ENCODE peak calls at places on chromosomes 11 and 22, in eight cellular contexts. R is cardiac muscle cell, T is IMR-90, W is Peyer's patch, D is choroid plexus epithelial cell, F is psoas muscle, L is lower lobe of right lung, O is pancreas. M is an unnamed sample.

GRCh38 chr11:19570889-19571288 is 141.7 kb upstream of the NAV2 start:
- DNase-seq in R (no peak), T (no peak), W (no peak), D (no peak), F (no peak), L (no peak), O (no peak), M (no peak)

GRCh38 chr11:35390737-35391682 is 28.3 kb downstream of the SLC1A2 start:
- DNase-seq in R (peak), T (peak), W (peak), D (peak), F (no peak), L (no peak), O (no peak), M (peak)

GRCh38 chr11:26297179-26297970 is 34.6 kb upstream of the ANO3 start:
- DNase-seq in R (peak), T (peak), W (no peak), D (peak), F (no peak), L (no peak), O (no peak), M (peak)

GRCh38 chr11:36672815-36673450 is 74.9 kb upstream of the RAG2 start:
- DNase-seq in R (peak), T (peak), W (no peak), D (peak), F (no peak), L (no peak), O (no peak), M (peak)

GRCh38 chr11:2781413-2782274 is 81.8 kb upstream of the KCNQ1OT1 start:
- DNase-seq in R (no peak), T (peak), W (peak), D (peak), F (no peak), L (peak), O (peak), M (no peak)

GRCh38 chr22:25736378-25737011 is 5.5 kb upstream of the MYO18B start:
- DNase-seq in R (no peak), T (no peak), W (peak), D (no peak), F (no peak), L (no peak), O (no peak), M (no peak)

GRCh38 chr11:111634981-111635705 is 32.9 kb downstream of the SIK2 start:
- DNase-seq in R (peak), T (peak), W (no peak), D (peak), F (no peak), L (no peak), O (no peak), M (peak)

GRCh38 chr11:3049430-3050243 is 7.6 kb downstream of the CARS1 start:
- DNase-seq in R (peak), T (peak), W (peak), D (peak), F (peak), L (peak), O (peak), M (peak)

GRCh38 chr11:112656772-112657428 is 304.3 kb upstream of the NCAM1 start:
- DNase-seq in R (peak), T (peak), W (no peak), D (peak), F (peak), L (no peak), O (no peak), M (peak)

GRCh38 chr11:31757245-31757835 is 53.8 kb downstream of the PAX6 start:
- DNase-seq in R (peak), T (no peak), W (no peak), D (no peak), F (no peak), L (no peak), O (no peak), M (no peak)

GRCh38 chr22:18103527-18104269 is 6.9 kb upstream of the TUBA8 start:
- DNase-seq in R (no peak), T (no peak), W (no peak), D (no peak), F (peak), L (no peak), O (no peak), M (no peak)

GRCh38 chr11:131770801-131771200 is 400.4 kb downstream of the NTM start:
- DNase-seq in R (no peak), T (peak), W (no peak), D (peak), F (no peak), L (no peak), O (no peak), M (no peak)

GRCh38 chr11:111765320-111765983 is 737 bp downstream of the PPP2R1B start:
- DNase-seq in R (no peak), T (no peak), W (no peak), D (no peak), F (no peak), L (no peak), O (no peak), M (peak)

GRCh38 chr22:33842421-33843094 is 77.7 kb downstream of the LARGE1 start:
- DNase-seq in R (no peak), T (no peak), W (no peak), D (no peak), F (no peak), L (no peak), O (no peak), M (no peak)

GRCh38 chr22:20652130-20652529 is 121.8 kb upstream of the SERPIND1 start:
- DNase-seq in R (no peak), T (no peak), W (no peak), D (no peak), F (no peak), L (no peak), O (no peak), M (no peak)

GRCh38 chr11:134062255-134063030 is 6.4 kb upstream of the JAM3 start:
- DNase-seq in R (no peak), T (no peak), W (peak), D (no peak), F (no peak), L (no peak), O (peak), M (no peak)

GRCh38 chr11:14414470-14415461 is 55.8 kb upstream of the RRAS2 start:
- DNase-seq in R (peak), T (peak), W (no peak), D (peak), F (no peak), L (no peak), O (no peak), M (no peak)

GRCh38 chr11:19378814-19379213 is 138.1 kb upstream of the E2F8 start:
- DNase-seq in R (peak), T (no peak), W (no peak), D (no peak), F (peak), L (no peak), O (no peak), M (no peak)

GRCh38 chr11:122661182-122661945 is 5.8 kb downstream of the UBASH3B start:
- DNase-seq in R (no peak), T (peak), W (no peak), D (no peak), F (no peak), L (no peak), O (no peak), M (peak)
- H3K4me3 ChIP-seq in R (no peak), T (no peak), W (no peak), D (no peak), F (no peak), L (no peak), O (no peak), M (no peak)

DNA sequence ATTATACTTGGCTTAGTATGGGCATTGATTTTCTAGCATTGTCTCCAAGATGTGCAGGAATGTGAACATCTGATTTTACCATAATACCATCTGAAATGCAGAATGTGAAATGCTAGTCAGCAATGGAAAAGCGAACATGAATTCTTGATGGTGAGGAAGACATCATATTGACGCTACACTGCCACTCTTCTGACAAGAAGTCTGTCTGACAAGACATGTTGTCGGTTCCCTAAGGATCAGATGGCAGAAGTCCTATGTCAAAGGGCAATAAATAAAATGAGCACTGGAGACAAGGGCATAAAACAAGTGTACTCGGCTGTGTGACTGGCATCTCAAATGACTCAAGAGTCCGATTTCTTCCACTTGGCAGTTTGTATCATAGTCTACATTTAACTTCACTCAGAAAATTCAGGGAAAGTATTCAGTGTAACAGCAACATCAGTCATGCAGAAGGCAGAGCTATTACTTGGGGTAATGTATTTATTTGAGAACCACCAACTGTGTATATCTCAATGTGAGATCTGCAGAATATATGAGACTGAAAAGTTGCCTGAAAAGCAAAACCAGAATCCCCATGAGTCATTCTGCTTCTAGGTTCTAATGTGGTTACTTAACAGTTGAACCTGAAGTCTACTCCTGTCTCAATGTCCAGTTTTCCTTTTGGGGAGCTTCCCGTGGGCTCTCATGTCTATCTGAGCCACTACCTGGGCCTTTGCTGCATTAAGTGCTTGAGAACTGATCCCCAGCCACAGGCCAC is 51.5 kb downstream of the SLC17A6 start:
- DNase-seq in R (no peak), T (no peak), W (no peak), D (no peak), F (no peak), L (no peak), O (no peak), M (peak)
- TF ChIP-seq CTCF in R (no peak), T (no peak), W (no peak), D (no peak), F (no peak), L (no peak), O (no peak), M (no peak)

GRCh38 chr11:67434395-67434881 is 3.0 kb downstream of the PTPRCAP start:
- DNase-seq in R (no peak), T (no peak), W (no peak), D (no peak), F (no peak), L (no peak), O (peak), M (no peak)
- H3K4me3 ChIP-seq in R (no peak), T (no peak), W (no peak), D (no peak), F (no peak), L (peak), O (no peak), M (no peak)

DNA sequence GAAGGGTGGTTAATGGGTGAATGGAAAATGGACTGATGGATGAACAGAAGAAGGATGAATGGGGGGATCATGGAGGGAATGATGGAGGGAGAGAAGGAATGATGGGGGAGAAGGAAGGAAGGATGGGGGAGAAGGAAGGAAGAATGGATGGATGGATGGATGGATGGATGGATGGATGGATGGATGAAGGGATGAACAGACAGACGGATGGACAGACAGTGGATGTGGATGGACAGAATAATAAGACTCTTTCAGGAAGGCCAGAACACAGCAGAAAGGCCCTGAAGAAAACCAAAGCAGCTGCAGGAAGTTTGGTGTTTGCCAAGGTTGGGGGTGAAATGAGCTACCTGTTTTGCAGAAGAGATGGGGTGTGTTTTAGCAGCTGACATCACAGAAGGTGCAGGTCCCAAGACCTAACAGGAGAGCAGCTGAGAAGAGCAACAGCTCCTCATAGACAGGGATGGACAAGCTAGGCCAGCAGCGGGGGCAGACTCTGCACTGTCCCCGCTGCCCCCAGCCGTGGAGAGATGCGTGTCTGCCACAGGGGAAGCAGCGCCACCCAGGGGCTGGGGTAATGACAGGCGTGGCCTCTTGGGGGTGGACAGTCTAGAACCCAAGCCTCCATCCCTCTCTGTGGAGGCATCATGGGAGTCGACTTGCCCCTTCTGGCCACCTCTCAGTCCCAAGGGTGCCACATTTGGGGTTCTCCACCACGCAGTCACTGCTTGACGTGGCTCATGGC is 17.9 kb downstream of the C1QTNF6 start:
- DNase-seq in R (no peak), T (no peak), W (peak), D (no peak), F (no peak), L (peak), O (no peak), M (no peak)
- TF ChIP-seq CTCF in R (no peak), T (no peak), W (no peak), D (no peak), F (no peak), L (no peak), O (no peak), M (no peak)